ENCODE peak calls at places on chromosomes 1 and 21, in five cellular contexts. I is neural crest cell; F is effector CD8-positive, alpha-beta T cell; E is stimulated activated CD4-positive, alpha-beta T cell treated with anti-CD3 and anti-CD28 coated beads, Interleukin-2, amount 100 ng/mL, for 24 hours; K is GM12892. B is an unnamed sample.

GRCh38 chr1:180503274-180503862 is 991 bp upstream of the ACBD6 start:
- DNase-seq in I (no peak), F (no peak), E (no peak), K (no peak), B (no peak)

GRCh38 chr1:46187106-46187869 is 10.9 kb downstream of the POMGNT1 start:
- DNase-seq in I (no peak), F (no peak), E (no peak), K (no peak), B (no peak)

GRCh38 chr1:245572709-245573108 is 417.9 kb downstream of the KIF26B start:
- DNase-seq in I (no peak), F (no peak), E (no peak), K (no peak), B (no peak)

GRCh38 chr1:39409055-39409816 is 82.2 kb upstream of the BMP8A start:
- DNase-seq in I (peak), F (no peak), E (peak), K (no peak), B (no peak)

GRCh38 chr1:168752171-168752570 is 23.2 kb upstream of the DPT start:
- DNase-seq in I (no peak), F (no peak), E (no peak), K (no peak), B (no peak)

GRCh38 chr1:3925762-3926161 is 25.7 kb upstream of the C1orf174 start:
- DNase-seq in I (no peak), F (no peak), E (no peak), K (no peak), B (no peak)

GRCh38 chr1:8363186-8363585 is 45.3 kb downstream of the SLC45A1 start:
- DNase-seq in I (no peak), F (no peak), E (no peak), K (no peak), B (no peak)

GRCh38 chr1:38308780-38309179 is 262.2 kb upstream of the POU3F1 start:
- DNase-seq in I (no peak), F (no peak), E (no peak), K (no peak), B (peak)

GRCh38 chr1:8422439-8423133 is 104.7 kb downstream of the SLC45A1 start:
- DNase-seq in I (no peak), F (no peak), E (no peak), K (no peak), B (no peak)

GRCh38 chr1:117562581-117563491 is 43.0 kb upstream of the TENT5C start:
- DNase-seq in I (no peak), F (no peak), E (no peak), K (no peak), B (peak)

GRCh38 chr1:221217029-221217428 is 337.8 kb downstream of the HLX start:
- DNase-seq in I (no peak), F (no peak), E (no peak), K (no peak), B (no peak)

GRCh38 chr1:1758692-1759455 is 19.4 kb downstream of the NADK start:
- DNase-seq in I (no peak), F (no peak), E (no peak), K (no peak), B (no peak)

GRCh38 chr1:111164151-111164550 is 24.1 kb downstream of the CEPT1 start:
- DNase-seq in I (no peak), F (no peak), E (no peak), K (no peak), B (no peak)

GRCh38 chr21:18522181-18522771 is 118.7 kb upstream of the TMPRSS15 start:
- DNase-seq in I (no peak), F (no peak), E (no peak), K (no peak), B (no peak)

GRCh38 chr1:242129103-242129502 is 130.2 kb upstream of the MAP1LC3C start:
- DNase-seq in I (no peak), F (no peak), E (no peak), K (no peak), B (no peak)

GRCh38 chr1:39272027-39272790 is 67.7 kb downstream of the MACF1 start:
- DNase-seq in I (no peak), F (no peak), E (no peak), K (no peak), B (no peak)

GRCh38 chr1:244751271-244751895 is 84.1 kb upstream of the COX20 start:
- DNase-seq in I (no peak), F (no peak), E (no peak), K (no peak), B (no peak)

GRCh38 chr21:38244885-38245869 is 11.6 kb upstream of the KCNJ15 start:
- DNase-seq in I (no peak), F (no peak), E (peak), K (no peak), B (no peak)

GRCh38 chr1:157992031-157992568 is 1.3 kb upstream of the KIRREL1 start:
- DNase-seq in I (peak), F (no peak), E (peak), K (no peak), B (no peak)

GRCh38 chr21:46253610-46254124 is 25.1 kb upstream of the LSS start:
- DNase-seq in I (no peak), F (no peak), E (peak), K (no peak), B (no peak)

GRCh38 chr21:23384679-23385078 is 2222.6 kb downstream of the MRPL39 start:
- DNase-seq in I (no peak), F (no peak), E (no peak), K (no peak), B (no peak)

GRCh38 chr1:151472852-151473731 is 13.8 kb upstream of the POGZ start:
- DNase-seq in I (peak), F (no peak), E (peak), K (no peak), B (peak)

GRCh38 chr1:201184734-201185453 is 5.7 kb upstream of the IGFN1 start:
- DNase-seq in I (peak), F (no peak), E (no peak), K (no peak), B (no peak)

GRCh38 chr1:28750330-28750729 is 13.6 kb downstream of the YTHDF2 start:
- DNase-seq in I (no peak), F (no peak), E (no peak), K (no peak), B (no peak)

GRCh38 chr1:37651803-37652202 is 17.1 kb upstream of the RSPO1 start:
- DNase-seq in I (no peak), F (no peak), E (no peak), K (no peak), B (no peak)

GRCh38 chr21:33976980-33977720 is 61.5 kb upstream of the ATP5PO start:
- DNase-seq in I (no peak), F (no peak), E (no peak), K (no peak), B (no peak)

GRCh38 chr1:41648844-41649243 is 164.4 kb upstream of the EDN2 start:
- DNase-seq in I (no peak), F (no peak), E (no peak), K (no peak), B (no peak)

GRCh38 chr1:15213333-15213732 is 33.7 kb upstream of the FHAD1 start:
- DNase-seq in I (no peak), F (no peak), E (no peak), K (no peak), B (no peak)

GRCh38 chr1:171833091-171833822 is 8.0 kb upstream of the DNM3 start:
- DNase-seq in I (no peak), F (no peak), E (no peak), K (no peak), B (no peak)